ENCODE peak calls at places on chromosomes 2 and 18, in six cellular contexts. F, C, H, K, J and P are unnamed samples.

GRCh38 chr2:40129725-40130124 is 322.2 kb downstream of the SLC8A1 start:
- DNase-seq in F (no peak), H (no peak), K (no peak), C (no peak), J (no peak), P (no peak)

GRCh38 chr2:222796413-222797103 is 64.3 kb upstream of the ACSL3 start:
- DNase-seq in J (no peak), C (peak; percentile 53), K (no peak), F (no peak), H (peak; percentile 38), P (no peak)

GRCh38 chr2:188096910-188097309 is 194.8 kb upstream of the GULP1 start:
- DNase-seq in H (no peak), F (no peak), C (no peak), J (no peak), K (no peak), P (no peak)

GRCh38 chr2:149360106-149360505 is 29.7 kb downstream of the LYPD6 start:
- DNase-seq in J (no peak), K (no peak), F (no peak), C (no peak), H (peak; percentile 73), P (no peak)

GRCh38 chr2:195162918-195163317 is 494.1 kb upstream of the SLC39A10 start:
- DNase-seq in K (no peak), J (no peak), H (no peak), F (no peak), C (no peak), P (no peak)

GRCh38 chr2:207130958-207131521 is 34.7 kb downstream of the KLF7 start:
- DNase-seq in H (no peak), C (no peak), J (no peak), F (no peak), K (no peak), P (no peak)

GRCh38 chr2:240963065-240963375 is 35.4 kb upstream of the SNED1 start:
- DNase-seq in K (peak; percentile 20), F (no peak), J (no peak), H (no peak), C (no peak), P (no peak)

GRCh38 chr2:24690524-24690923 is 102.7 kb downstream of the PTRHD1 start:
- DNase-seq in C (no peak), K (no peak), F (no peak), H (no peak), J (no peak), P (no peak)

GRCh38 chr2:236636261-236636660 is 66.6 kb downstream of the ACKR3 start:
- DNase-seq in K (peak; percentile 8), J (no peak), C (no peak), F (no peak), H (no peak), P (no peak)

GRCh38 chr2:174259981-174260380 is 11.6 kb upstream of the OLA1 start:
- DNase-seq in C (peak; percentile 85), J (no peak), K (no peak), F (no peak), H (no peak), P (no peak)

GRCh38 chr2:20588918-20589871 is 61.7 kb downstream of the HS1BP3 start:
- DNase-seq in C (no peak), K (no peak), J (no peak), H (no peak), F (no peak), P (no peak)

GRCh38 chr2:193382583-193382982 is 1187.8 kb upstream of the TMEFF2 start:
- DNase-seq in H (peak; percentile 89), K (peak; percentile 35), C (no peak), F (no peak), J (no peak), P (no peak)

GRCh38 chr18:63320690-63321265 is 1.2 kb upstream of the BCL2 start:
- DNase-seq in J (no peak), F (peak; percentile 67), H (peak; percentile 44), C (peak; percentile 32), K (peak; percentile 49), P (peak; percentile 60)

GRCh38 chr18:79447703-79448367 is 52.1 kb downstream of the NFATC1 start:
- DNase-seq in F (no peak), C (peak; percentile 85), K (no peak), H (no peak), J (no peak), P (no peak)

GRCh38 chr2:45263147-45263546 is 253.9 kb upstream of the SIX2 start:
- DNase-seq in H (peak; percentile 89), C (no peak), J (no peak), F (peak; percentile 35), K (no peak), P (no peak)

GRCh38 chr2:134845719-134846118 is 7.3 kb downstream of the ACMSD start:
- DNase-seq in J (no peak), C (peak; percentile 70), K (no peak), H (no peak), F (no peak), P (no peak)

GRCh38 chr2:8856176-8856575 is 18.8 kb upstream of the KIDINS220 start:
- DNase-seq in F (no peak), K (no peak), C (no peak), H (no peak), J (no peak), P (no peak)

GRCh38 chr2:223104741-223105140 is 52.8 kb downstream of the KCNE4 start:
- DNase-seq in C (no peak), J (no peak), F (no peak), K (no peak), H (no peak), P (no peak)

GRCh38 chr18:31553800-31554199 is 37.9 kb upstream of the TTR start:
- DNase-seq in J (no peak), C (no peak), K (peak; percentile 44), F (no peak), H (peak; percentile 66), P (no peak)

GRCh38 chr2:237689569-237690131 is 62.3 kb downstream of the LRRFIP1 start:
- DNase-seq in J (no peak), C (no peak), K (no peak), H (no peak), F (no peak), P (no peak)
- H3K23ac ChIP-seq in J (no peak overlapping the region), C (peak overlapping the region; percentile 5), K (no peak overlapping the region), H (no peak overlapping the region), F (no peak overlapping the region), P (no peak overlapping the region)

DNA sequence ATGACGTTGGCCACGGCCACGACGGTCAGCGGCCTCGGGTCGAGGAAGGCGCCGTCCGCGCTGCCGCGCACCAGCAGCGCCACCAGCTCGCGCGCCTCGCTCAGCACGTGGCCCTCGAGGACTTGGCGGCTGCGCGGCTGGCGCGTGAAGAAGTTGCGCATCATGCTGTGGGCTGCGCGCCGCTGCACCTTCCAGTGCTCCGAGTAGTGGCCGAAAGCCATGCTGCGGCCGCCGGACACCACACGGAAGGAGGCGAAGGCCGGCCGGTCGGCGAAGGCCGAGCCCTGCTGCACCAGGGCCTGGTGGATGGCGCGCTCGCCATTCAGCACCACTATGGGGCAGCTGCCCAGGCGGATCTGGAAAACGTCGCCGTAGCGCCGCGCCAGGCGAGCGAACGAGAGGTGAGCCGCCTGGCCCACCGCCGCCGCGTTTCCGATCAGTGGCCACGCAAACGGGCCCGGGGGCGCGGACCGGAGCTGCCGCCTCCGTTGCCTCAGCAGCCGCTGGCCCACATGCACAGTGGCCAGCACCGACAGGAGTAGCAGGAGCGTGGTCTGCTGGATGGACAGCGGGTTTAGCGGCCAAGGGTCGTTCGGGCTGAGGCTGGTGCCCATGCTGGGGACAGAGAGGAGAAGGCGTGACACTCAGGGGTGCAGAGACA is 1.0 kb downstream of the CYP1B1 start:
- DNase-seq in C (no peak), H (peak; percentile 75), J (peak; percentile 50), F (peak; percentile 77), K (peak; percentile 70), P (no peak)
- H3K23ac ChIP-seq in C (no peak overlapping the region), H (peak overlapping the region; percentile 92), J (peak overlapping the region; percentile 97), F (no peak overlapping the region), K (no peak overlapping the region), P (no peak overlapping the region)

GRCh38 chr2:100819365-100820345 is at the start of gene NPAS2:
- DNase-seq in H (peak; percentile 43), F (peak; percentile 60), C (peak; percentile 46), K (peak; percentile 49), J (no peak), P (peak; percentile 16)

GRCh38 chr2:100821255-100821912 is 1.4 kb downstream of the NPAS2 start:
- DNase-seq in J (no peak), C (no peak), H (no peak), K (no peak), F (no peak), P (no peak)

GRCh38 chr2:100821913-100822260 is 1.9 kb downstream of the NPAS2 start:
- DNase-seq in F (no peak), C (no peak), J (no peak), K (no peak), H (no peak), P (no peak)

GRCh38 chr2:100818606-100819364 is 1.2 kb upstream of the NPAS2 start:
- DNase-seq in K (peak; percentile 71), F (peak; percentile 76), H (peak; percentile 77), J (no peak), C (peak; percentile 72), P (peak; percentile 48)

DNA sequence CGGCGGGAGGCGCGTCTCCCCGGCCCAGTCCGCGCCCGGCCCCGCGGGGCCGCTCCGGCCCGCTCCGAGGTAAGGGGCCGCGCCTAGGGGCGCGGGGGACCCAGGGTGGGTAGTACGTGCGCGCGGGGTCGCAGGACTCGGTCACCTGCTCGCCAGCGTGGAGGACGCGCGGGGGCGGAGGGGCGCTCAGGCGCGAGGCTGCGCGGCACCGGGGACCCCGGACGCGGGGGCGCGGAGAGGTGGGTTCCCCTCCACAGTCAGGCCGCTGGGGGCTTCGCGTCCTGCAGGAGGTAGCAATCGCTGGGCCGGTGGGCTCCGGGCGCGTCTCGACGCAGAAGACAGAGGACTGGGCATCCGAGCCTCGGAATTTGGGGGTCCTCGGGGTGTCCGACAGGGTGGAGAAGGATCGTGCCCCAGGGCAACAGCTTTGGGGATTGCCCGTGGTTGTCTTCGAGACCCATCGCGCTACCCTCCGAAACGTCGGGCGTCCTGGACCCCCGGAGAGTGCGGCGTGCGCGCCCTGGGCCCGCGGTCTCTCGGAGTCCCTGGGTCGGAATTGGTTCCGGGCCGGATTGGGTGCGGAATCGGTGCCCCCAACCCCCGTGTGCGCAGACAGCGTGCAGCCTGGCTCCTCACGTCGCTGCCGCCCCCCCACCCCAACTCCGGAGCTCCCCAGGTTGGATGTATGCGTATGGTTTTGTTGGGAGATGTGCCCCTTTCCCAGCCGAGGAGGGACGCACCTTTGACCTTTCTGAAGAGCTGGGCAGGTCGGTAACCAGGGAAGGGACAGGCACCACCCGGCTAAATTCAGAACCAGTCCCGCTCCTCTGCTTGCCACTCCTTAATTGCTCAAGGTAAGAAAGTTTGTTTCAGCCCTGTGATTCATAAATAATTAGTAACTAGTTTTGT is 661 bp downstream of the NPAS2 start:
- DNase-seq in H (no peak), C (no peak), F (peak; percentile 59), K (no peak), J (no peak), P (no peak)
- H3K23ac ChIP-seq in H (no peak overlapping the region), C (peak overlapping the region; percentile 74), F (no peak overlapping the region), K (no peak overlapping the region), J (peak overlapping the region; percentile 77), P (no peak overlapping the region)

DNA sequence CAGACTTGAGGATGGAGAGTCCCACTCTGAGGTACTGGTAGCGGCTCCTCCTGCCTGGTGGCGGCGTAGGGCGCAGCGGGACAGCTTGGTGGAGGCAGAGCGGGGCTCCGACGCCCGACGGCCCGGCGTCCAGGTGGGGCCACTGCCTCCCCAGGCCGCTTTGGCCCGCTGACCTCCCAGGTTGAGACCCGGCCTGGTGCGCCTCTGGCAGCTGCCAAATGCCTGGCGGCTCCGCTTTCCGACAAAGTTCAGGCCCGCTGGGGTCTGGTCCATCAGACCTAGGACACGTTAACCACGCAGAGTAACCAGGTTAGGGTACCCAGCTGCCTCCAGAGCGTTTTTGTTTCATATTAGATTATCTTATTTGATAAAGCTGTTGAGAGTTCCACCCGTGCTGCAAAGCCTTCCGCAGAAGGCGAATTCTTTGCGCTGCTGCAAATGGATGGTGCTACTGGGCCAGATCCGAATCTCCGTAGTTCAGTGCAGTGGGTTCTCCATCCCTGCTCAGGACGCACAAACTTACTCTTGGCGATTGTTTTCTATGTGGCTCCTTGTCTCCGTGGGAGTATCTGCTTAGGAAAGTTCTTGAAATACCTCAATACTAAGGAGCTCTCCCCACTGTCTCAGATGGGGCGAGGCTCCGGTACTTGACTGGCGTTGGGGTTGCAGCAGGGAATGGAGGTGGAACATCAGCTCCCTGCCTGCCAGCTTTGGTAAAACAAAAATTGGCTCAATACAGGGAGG is 405.9 kb downstream of the XIRP2 start:
- DNase-seq in H (peak; percentile 61), F (peak; percentile 70), C (peak; percentile 24), K (no peak), J (peak; percentile 23), P (no peak)
- H3K23ac ChIP-seq in H (no peak overlapping the region), F (no peak overlapping the region), C (no peak overlapping the region), K (no peak overlapping the region), J (peak overlapping the region; percentile 29), P (no peak overlapping the region)